ENCODE peak calls at places on chromosomes 4 and X, in five cellular contexts. I, G, J, H and V are unnamed samples.
A peak's percentile ranks its signal among the peaks of the same experiment; 100 is the strongest.

GRCh38 chr4:94332983-94333590 is 9.5 kb downstream of the HPGDS start:
- DNase-seq in I (peak; percentile 31), H (no peak), G (peak; percentile 98), J (no peak), V (no peak)

GRCh38 chr4:76554630-76555029 is 119.6 kb downstream of the SHROOM3 start:
- DNase-seq in G (no peak), I (no peak), J (no peak), H (no peak), V (no peak)

GRCh38 chrX:151789179-151789800 is 54.7 kb downstream of the CNGA2 start:
- DNase-seq in I (no peak), H (no peak), J (no peak), G (no peak), V (peak; percentile 45)

GRCh38 chr4:40182041-40182440 is 14.8 kb upstream of the RHOH start:
- DNase-seq in I (no peak), G (no peak), J (no peak), H (no peak), V (no peak)

GRCh38 chr4:103754844-103755243 is 35.1 kb upstream of the TACR3 start:
- DNase-seq in J (no peak), I (no peak), H (no peak), G (peak; percentile 11), V (no peak)

GRCh38 chr4:107806196-107806595 is 18.5 kb upstream of the SGMS2 start:
- DNase-seq in I (no peak), G (no peak), J (no peak), H (no peak), V (no peak)

GRCh38 chr4:123418486-123418931 is 21.9 kb downstream of the SPRY1 start:
- DNase-seq in H (peak; percentile 73), J (peak; percentile 77), I (peak; percentile 85), G (peak; percentile 97), V (peak; percentile 92)

GRCh38 chr4:39699676-39700409 is 1.9 kb downstream of the UBE2K start:
- DNase-seq in J (peak; percentile 44), G (no peak), I (no peak), H (no peak), V (peak; percentile 41)

GRCh38 chr4:164224871-164225270 is 529.1 kb upstream of the SMIM31 start:
- DNase-seq in I (no peak), J (no peak), H (no peak), G (no peak), V (no peak)

GRCh38 chr4:147518846-147519767 is 38.2 kb downstream of the EDNRA start:
- DNase-seq in J (peak; percentile 76), G (peak; percentile 79), H (no peak), I (peak; percentile 14), V (peak; percentile 86)

GRCh38 chr4:186039697-186040096 is 29.3 kb upstream of the TLR3 start:
- DNase-seq in J (no peak), I (no peak), H (no peak), G (no peak), V (no peak)

GRCh38 chr4:73707918-73708577 is 32.3 kb upstream of the CXCL8 start:
- DNase-seq in H (no peak), G (peak; percentile 86), J (peak; percentile 93), I (no peak), V (peak; percentile 95)

GRCh38 chrX:118207831-118208453 is 91.3 kb upstream of the KLHL13 start:
- DNase-seq in I (no peak), H (no peak), J (no peak), G (no peak), V (no peak)

DNA sequence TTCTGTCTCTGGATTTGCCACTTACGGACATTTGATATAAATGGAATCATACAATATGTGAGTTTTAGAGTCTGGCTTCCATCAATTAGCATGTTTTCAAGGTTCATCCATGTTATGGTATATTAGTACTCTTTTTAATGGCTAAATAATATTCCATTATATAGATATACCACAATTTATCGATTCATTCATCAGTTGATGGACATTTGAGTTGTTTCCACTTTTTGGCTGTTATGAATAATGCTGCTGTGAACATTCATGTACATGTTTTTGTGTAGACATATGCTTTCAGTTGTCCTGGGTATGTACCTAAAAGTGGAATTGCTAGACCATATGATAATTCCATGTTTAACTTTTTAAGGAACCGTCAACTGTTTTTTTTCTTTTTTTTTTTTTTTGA is 61.2 kb upstream of the MND1 start:
- DNase-seq in I (no peak), J (no peak), H (no peak), G (no peak), V (no peak)
- H3K4me3 ChIP-seq in I (no peak overlapping the region), J (no peak overlapping the region), H (no peak overlapping the region), G (no peak overlapping the region), V (no peak overlapping the region)

DNA sequence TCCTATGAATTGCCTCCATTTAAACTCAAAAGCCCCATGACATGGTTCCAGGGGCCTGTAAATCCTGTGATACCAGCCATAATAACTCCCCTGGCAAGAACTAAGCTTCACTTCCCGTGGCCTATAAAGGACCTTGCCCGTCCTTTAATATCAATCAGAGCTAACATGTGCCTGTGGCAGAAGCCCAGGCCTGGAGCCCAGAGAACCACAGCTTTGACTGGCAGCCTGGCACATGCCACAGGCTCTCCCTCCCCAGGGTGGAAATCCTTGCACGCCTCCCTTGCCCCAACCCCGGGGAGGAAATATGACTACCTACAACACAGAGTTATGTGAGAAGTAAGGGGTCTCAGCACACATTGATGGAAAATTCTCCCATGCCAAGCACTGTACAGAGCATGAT is 287.4 kb downstream of the RAB28 start:
- DNase-seq in H (no peak), I (no peak), G (no peak), J (no peak), V (no peak)
- H2BK15ac ChIP-seq in H (no peak overlapping the region), I (no peak overlapping the region), G (no peak overlapping the region), J (no peak overlapping the region), V (no peak overlapping the region)

GRCh38 chr4:133146574-133147198 is 2.4 kb upstream of the PCDH10 start:
- DNase-seq in I (peak; percentile 69), J (peak; percentile 77), H (no peak), G (peak; percentile 93), V (peak; percentile 40)
- H3K4me3 ChIP-seq in I (peak overlapping the region; percentile 54), J (peak overlapping the region; percentile 85), H (peak overlapping the region; percentile 67), G (peak overlapping the region; percentile 37), V (peak overlapping the region; percentile 29)

GRCh38 chrX:40102393-40103381 is 4.9 kb upstream of the BCOR start:
- DNase-seq in H (no peak), I (no peak), J (peak; percentile 36), G (peak; percentile 44), V (no peak)
- H2BK15ac ChIP-seq in H (no peak overlapping the region), I (no peak overlapping the region), J (no peak overlapping the region), G (no peak overlapping the region), V (no peak overlapping the region)

DNA sequence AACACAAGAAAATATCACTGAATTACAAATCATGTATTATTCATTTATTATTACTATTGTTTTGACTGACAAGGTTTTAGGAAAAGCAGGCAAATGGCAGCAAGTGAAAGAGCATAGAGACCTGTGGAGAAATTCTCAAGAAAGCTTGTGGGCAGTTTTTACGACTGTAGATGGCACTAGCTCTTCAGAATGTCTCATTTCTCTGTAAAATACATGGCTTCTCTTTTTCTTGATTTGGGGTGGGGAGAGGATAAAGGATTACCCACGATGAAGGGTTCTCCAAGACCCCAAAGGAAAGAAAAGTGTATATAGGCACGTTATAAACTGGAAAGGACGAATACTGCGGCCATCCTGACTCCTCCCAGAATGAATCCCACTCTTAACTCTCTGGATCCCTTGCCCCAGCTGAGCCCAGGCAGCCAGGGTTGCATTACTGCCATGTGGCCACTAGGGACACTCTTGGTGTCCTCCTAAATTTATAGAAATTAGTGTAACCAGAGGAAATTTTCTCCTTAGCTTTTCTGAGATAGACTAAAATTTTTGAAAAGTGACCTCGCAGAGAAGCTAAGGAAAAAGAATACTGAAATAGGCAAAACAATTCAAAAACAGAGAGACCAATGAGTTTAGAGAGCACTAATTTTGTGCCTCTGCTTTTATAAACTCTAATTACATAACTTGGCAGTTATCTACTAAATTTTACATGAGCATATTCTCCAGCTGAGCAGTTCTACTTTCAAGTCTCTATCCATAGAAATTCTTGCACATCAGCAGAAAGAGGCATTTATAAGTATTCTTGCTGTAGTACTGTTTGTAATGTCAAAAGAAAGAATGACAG is 37.7 kb upstream of the PCDH19 start:
- DNase-seq in I (peak; percentile 18), H (no peak), J (peak; percentile 28), G (peak; percentile 55), V (peak; percentile 1)
- H3K4me3 ChIP-seq in I (peak overlapping the region; percentile 35), H (peak overlapping the region; percentile 53), J (peak overlapping the region; percentile 54), G (no peak overlapping the region), V (no peak overlapping the region)

DNA sequence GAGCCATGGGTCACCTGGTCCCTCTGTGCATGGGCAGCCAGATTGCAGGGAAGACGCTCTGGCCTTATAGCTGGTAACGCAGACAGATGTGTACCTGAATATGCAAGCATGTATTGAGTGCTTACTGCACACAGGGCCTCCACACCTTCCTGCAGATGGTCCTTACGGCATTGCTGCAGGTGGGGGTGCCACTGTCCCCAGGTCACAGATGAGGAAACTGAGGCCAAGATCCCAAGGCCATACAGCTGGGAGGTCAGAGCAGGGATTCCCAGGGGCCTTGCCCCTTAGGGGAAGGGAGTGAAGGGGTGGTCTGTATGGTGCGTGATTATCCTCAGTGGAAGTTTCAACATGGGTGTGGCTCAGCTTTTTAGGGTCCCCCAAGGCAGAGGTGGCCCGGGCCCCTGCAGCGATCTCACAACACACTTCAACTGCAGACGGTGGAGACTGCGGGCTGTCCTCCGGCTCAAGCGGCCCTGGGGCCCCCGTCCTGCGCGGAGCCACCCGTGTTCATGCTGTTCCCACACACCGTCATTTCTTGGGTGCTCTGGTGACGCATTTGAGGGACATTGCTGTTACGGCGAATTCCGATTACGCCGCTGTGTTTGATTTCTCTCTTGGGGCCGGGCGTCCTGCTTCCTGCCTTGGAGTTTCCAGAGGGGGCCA is 8.1 kb downstream of the DOK7 start:
- DNase-seq in H (no peak), I (no peak), G (no peak), J (no peak), V (no peak)
- H2BK15ac ChIP-seq in H (no peak overlapping the region), I (no peak overlapping the region), G (no peak overlapping the region), J (no peak overlapping the region), V (no peak overlapping the region)